ENCODE peak calls at places on chromosomes 12 and 14, in six cellular contexts. One of them, this sample, is unnamed.

GRCh38 chr12:95204141-95204866 is 13.0 kb downstream of the FGD6 start:
- DNase-seq in stomach: peak; percentile 30
- DNase-seq in T-helper 17 cell: no peak
- DNase-seq in body of pancreas: peak; percentile 19
- DNase-seq in IMR-90: peak; percentile 95
- DNase-seq in transverse colon: peak; percentile 55
- DNase-seq in this sample: peak; percentile 96

GRCh38 chr12:96534339-96534738 is 45.0 kb downstream of the CFAP54 start:
- DNase-seq in body of pancreas: no peak
- DNase-seq in transverse colon: no peak
- DNase-seq in T-helper 17 cell: no peak
- DNase-seq in IMR-90: no peak
- DNase-seq in stomach: no peak
- DNase-seq in this sample: peak; percentile 32

GRCh38 chr14:21846227-21846885 is 172.7 kb upstream of the OR4E1 start:
- DNase-seq in T-helper 17 cell: peak; percentile 46
- DNase-seq in IMR-90: peak; percentile 0
- DNase-seq in transverse colon: peak; percentile 49
- DNase-seq in stomach: peak; percentile 40
- DNase-seq in body of pancreas: peak; percentile 38
- DNase-seq in this sample: peak; percentile 66

GRCh38 chr14:59331217-59331616 is 134.0 kb downstream of the GPR135 start:
- DNase-seq in stomach: no peak
- DNase-seq in T-helper 17 cell: no peak
- DNase-seq in body of pancreas: no peak
- DNase-seq in transverse colon: no peak
- DNase-seq in IMR-90: no peak
- DNase-seq in this sample: no peak

GRCh38 chr12:7175493-7175892 is 14.0 kb upstream of the PEX5 start:
- DNase-seq in transverse colon: no peak
- DNase-seq in IMR-90: peak; percentile 47
- DNase-seq in T-helper 17 cell: no peak
- DNase-seq in body of pancreas: no peak
- DNase-seq in stomach: no peak
- DNase-seq in this sample: no peak

GRCh38 chr12:108401964-108402363 is 62.9 kb upstream of the CMKLR1 start:
- DNase-seq in stomach: no peak
- DNase-seq in body of pancreas: no peak
- DNase-seq in IMR-90: no peak
- DNase-seq in transverse colon: no peak
- DNase-seq in T-helper 17 cell: no peak
- DNase-seq in this sample: no peak

GRCh38 chr12:95851609-95852008 is 7.1 kb upstream of the SNRPF start:
- DNase-seq in stomach: no peak
- DNase-seq in transverse colon: no peak
- DNase-seq in body of pancreas: no peak
- DNase-seq in IMR-90: no peak
- DNase-seq in T-helper 17 cell: no peak
- DNase-seq in this sample: no peak

GRCh38 chr14:86363047-86363446 is 833.1 kb downstream of the FLRT2 start:
- DNase-seq in IMR-90: no peak
- DNase-seq in body of pancreas: no peak
- DNase-seq in stomach: no peak
- DNase-seq in transverse colon: no peak
- DNase-seq in T-helper 17 cell: no peak
- DNase-seq in this sample: no peak

GRCh38 chr12:19261773-19262172 is 132.2 kb downstream of the PLEKHA5 start:
- DNase-seq in stomach: no peak
- DNase-seq in body of pancreas: no peak
- DNase-seq in IMR-90: no peak
- DNase-seq in transverse colon: no peak
- DNase-seq in T-helper 17 cell: no peak
- DNase-seq in this sample: no peak

GRCh38 chr12:113244015-113244983 is 23.0 kb downstream of the TPCN1 start:
- DNase-seq in T-helper 17 cell: no peak
- DNase-seq in body of pancreas: peak; percentile 95
- DNase-seq in stomach: peak; percentile 91
- DNase-seq in IMR-90: no peak
- DNase-seq in transverse colon: peak; percentile 85
- DNase-seq in this sample: no peak

GRCh38 chr12:12182926-12183325 is 83.9 kb downstream of the LRP6 start:
- DNase-seq in body of pancreas: no peak
- DNase-seq in IMR-90: peak; percentile 86
- DNase-seq in transverse colon: no peak
- DNase-seq in stomach: no peak
- DNase-seq in T-helper 17 cell: no peak
- DNase-seq in this sample: no peak

DNA sequence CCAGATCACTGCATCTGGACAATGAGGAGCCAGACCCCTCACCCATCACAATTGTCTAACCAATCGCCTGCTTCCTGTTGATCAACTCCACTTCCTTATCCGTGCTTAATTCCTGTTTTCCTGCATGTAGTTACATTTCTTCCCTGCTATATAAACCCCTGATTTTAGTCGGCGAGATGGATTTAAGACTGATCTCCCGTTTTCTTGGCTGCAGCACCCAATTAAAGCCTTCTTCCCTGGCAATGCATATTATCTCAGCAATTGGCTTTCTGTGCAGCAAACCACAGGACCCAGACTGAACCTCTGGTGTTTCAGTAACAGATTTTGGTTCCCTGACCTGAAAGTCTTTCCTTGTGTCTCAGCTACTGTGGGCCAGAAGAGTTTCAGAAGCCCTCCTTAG is 272.3 kb downstream of the IPO8 start:
- DNase-seq in stomach: no peak
- DNase-seq in T-helper 17 cell: no peak
- DNase-seq in IMR-90: no peak
- DNase-seq in body of pancreas: no peak
- DNase-seq in transverse colon: no peak
- DNase-seq in this sample: no peak
- H3K9me3 ChIP-seq in stomach: no peaks in the 10 kb centered on the region
- H3K9me3 ChIP-seq in T-helper 17 cell: no peaks in the 10 kb centered on the region
- H3K9me3 ChIP-seq in IMR-90: peaks cover 3% of the 10 kb centered on the region
- H3K9me3 ChIP-seq in body of pancreas: no peaks in the 10 kb centered on the region
- H3K9me3 ChIP-seq in transverse colon: no peaks in the 10 kb centered on the region
- H3K9me3 ChIP-seq in this sample: peaks cover 10% of the 10 kb centered on the region

GRCh38 chr14:105913221-105913620 is 386.8 kb downstream of the TMEM121 start:
- DNase-seq in T-helper 17 cell: no peak
- DNase-seq in stomach: no peak
- DNase-seq in transverse colon: no peak
- DNase-seq in body of pancreas: no peak
- DNase-seq in IMR-90: no peak
- DNase-seq in this sample: no peak
- H3K9me3 ChIP-seq in T-helper 17 cell: no peaks in the 10 kb centered on the region
- H3K9me3 ChIP-seq in stomach: peaks cover 13% of the 10 kb centered on the region
- H3K9me3 ChIP-seq in transverse colon: no peaks in the 10 kb centered on the region
- H3K9me3 ChIP-seq in body of pancreas: no peaks in the 10 kb centered on the region
- H3K9me3 ChIP-seq in IMR-90: peaks cover 35% of the 10 kb centered on the region
- H3K9me3 ChIP-seq in this sample: no peaks in the 10 kb centered on the region

GRCh38 chr14:23621204-23621931 is 14.8 kb upstream of the DHRS2 start:
- DNase-seq in body of pancreas: peak; percentile 91
- DNase-seq in T-helper 17 cell: no peak
- DNase-seq in stomach: no peak
- DNase-seq in transverse colon: no peak
- DNase-seq in IMR-90: no peak
- DNase-seq in this sample: no peak
- H3K9me3 ChIP-seq in body of pancreas: no peaks in the 10 kb centered on the region
- H3K9me3 ChIP-seq in T-helper 17 cell: no peaks in the 10 kb centered on the region
- H3K9me3 ChIP-seq in stomach: peaks cover 16% of the 10 kb centered on the region
- H3K9me3 ChIP-seq in transverse colon: peaks cover 13% of the 10 kb centered on the region
- H3K9me3 ChIP-seq in IMR-90: peaks cover 4% of the 10 kb centered on the region
- H3K9me3 ChIP-seq in this sample: peaks cover 22% of the 10 kb centered on the region

GRCh38 chr14:105840266-105841021 is 314.1 kb downstream of the TMEM121 start:
- DNase-seq in stomach: no peak
- DNase-seq in T-helper 17 cell: no peak
- DNase-seq in body of pancreas: no peak
- DNase-seq in transverse colon: no peak
- DNase-seq in IMR-90: no peak
- DNase-seq in this sample: peak; percentile 28
- H3K9me3 ChIP-seq in stomach: no peaks in the 10 kb centered on the region
- H3K9me3 ChIP-seq in T-helper 17 cell: no peaks in the 10 kb centered on the region
- H3K9me3 ChIP-seq in body of pancreas: no peaks in the 10 kb centered on the region
- H3K9me3 ChIP-seq in transverse colon: no peaks in the 10 kb centered on the region
- H3K9me3 ChIP-seq in IMR-90: peaks cover 76% of the 10 kb centered on the region
- H3K9me3 ChIP-seq in this sample: no peaks in the 10 kb centered on the region